ENCODE peak calls at places on chromosome 2, in seven cellular contexts. G is CMK, H is hepatocyte, T is NCI-H1694 treated with DMSO at 0.1 percent for 48 hours, V is natural killer cell, S is NCI-H1417, P is posterior cingulate gyrus. A is an unnamed sample.

GRCh38 chr2:230691005-230691647 is 21.5 kb upstream of the CAB39 start:
- DNase-seq in G (no peak), H (peak), T (no peak), V (no peak), S (no peak), P (no peak), A (peak)

GRCh38 chr2:68807821-68808266 is 63.4 kb downstream of the BMP10 start:
- DNase-seq in G (no peak), H (peak), T (no peak), V (peak), S (no peak), P (no peak), A (no peak)

GRCh38 chr2:214481204-214481603 is 70.3 kb downstream of the VWC2L start:
- DNase-seq in G (no peak), H (peak), T (no peak), V (no peak), S (no peak), P (no peak), A (peak)

GRCh38 chr2:38248707-38249106 is 128.4 kb downstream of the ATL2 start:
- DNase-seq in G (no peak), H (no peak), T (no peak), V (no peak), S (no peak), P (no peak), A (no peak)

GRCh38 chr2:216829533-216829932 is 30.3 kb downstream of the TNP1 start:
- DNase-seq in G (no peak), H (peak), T (peak), V (no peak), S (peak), P (no peak), A (no peak)

GRCh38 chr2:109379507-109379906 is 234.3 kb downstream of the SEPTIN10 start:
- DNase-seq in G (no peak), H (no peak), T (no peak), V (no peak), S (no peak), P (peak), A (no peak)

GRCh38 chr2:72864500-72864899 is 22.7 kb upstream of the SPR start:
- DNase-seq in G (no peak), H (no peak), T (no peak), V (no peak), S (no peak), P (no peak), A (no peak)

GRCh38 chr2:162579986-162580385 is 236.1 kb downstream of the GCA start:
- DNase-seq in G (no peak), H (peak), T (no peak), V (no peak), S (no peak), P (no peak), A (no peak)

GRCh38 chr2:118224144-118224887 is 136.0 kb downstream of the INSIG2 start:
- DNase-seq in G (no peak), H (peak), T (no peak), V (peak), S (no peak), P (no peak), A (no peak)

GRCh38 chr2:72457801-72458516 is 310.3 kb upstream of the CYP26B1 start:
- DNase-seq in G (no peak), H (no peak), T (no peak), V (no peak), S (no peak), P (no peak), A (peak)

GRCh38 chr2:47002031-47002430 is 86.4 kb upstream of the MCFD2 start:
- DNase-seq in G (no peak), H (no peak), T (no peak), V (no peak), S (no peak), P (no peak), A (no peak)

GRCh38 chr2:47003641-47004427 is 88.2 kb upstream of the MCFD2 start:
- DNase-seq in G (no peak), H (no peak), T (no peak), V (no peak), S (no peak), P (no peak), A (no peak)

GRCh38 chr2:173749315-173749714 is 215.9 kb downstream of the SP3 start:
- DNase-seq in G (no peak), H (peak), T (peak), V (no peak), S (no peak), P (no peak), A (no peak)

GRCh38 chr2:199019898-199020507 is 437.7 kb downstream of the SATB2 start:
- DNase-seq in G (no peak), H (peak), T (peak), V (no peak), S (peak), P (peak), A (no peak)